ENCODE peak calls at places on chromosomes 6 and 20, in six cellular contexts. M is astrocyte, O is IMR-90, L is GM23338, P is GM23248, U is SK-N-SH. E is an unnamed sample.

GRCh38 chr6:36633915-36634314 is 39.8 kb downstream of the SRSF3 start:
- DNase-seq in U (peak; percentile 52), O (peak; percentile 87), P (peak; percentile 37), L (no peak), M (peak; percentile 89), E (no peak)

GRCh38 chr6:99132026-99132425 is 184.3 kb upstream of the FBXL4 start:
- DNase-seq in L (no peak), O (no peak), P (no peak), M (peak; percentile 49), U (no peak), E (no peak)

GRCh38 chr20:25453035-25453810 is 45.8 kb downstream of the GINS1 start:
- DNase-seq in P (peak; percentile 3), M (peak; percentile 20), L (no peak), U (peak; percentile 77), O (peak; percentile 43), E (no peak)

GRCh38 chr20:33839591-33839990 is 28.4 kb downstream of the CHMP4B start:
- DNase-seq in U (peak; percentile 46), O (no peak), L (no peak), M (no peak), P (no peak), E (no peak)

GRCh38 chr20:22732751-22733150 is 148.4 kb upstream of the FOXA2 start:
- DNase-seq in O (no peak), U (no peak), P (no peak), M (no peak), L (no peak), E (no peak)

GRCh38 chr20:50186987-50187402 is 3.6 kb upstream of the CEBPB start:
- DNase-seq in P (no peak), M (no peak), O (no peak), U (no peak), L (no peak), E (no peak)

GRCh38 chr6:43771210-43771857 is 1.3 kb downstream of the VEGFA start:
- DNase-seq in O (peak; percentile 45), L (peak; percentile 71), P (peak; percentile 82), M (peak; percentile 41), U (peak; percentile 72), E (no peak)

GRCh38 chr6:100300221-100300736 is 164.4 kb downstream of the SIM1 start:
- DNase-seq in U (no peak), M (peak; percentile 98), P (peak; percentile 96), L (no peak), O (peak; percentile 95), E (peak; percentile 96)

GRCh38 chr6:12170351-12171079 is 119.6 kb upstream of the EDN1 start:
- DNase-seq in M (no peak), L (no peak), P (no peak), O (no peak), U (no peak), E (no peak)

GRCh38 chr20:1800180-1800579 is 95.0 kb upstream of the SIRPA start:
- DNase-seq in O (no peak), L (no peak), U (no peak), M (no peak), P (no peak), E (no peak)

GRCh38 chr6:30107756-30108155 is 5.1 kb downstream of the TRIM31 start:
- DNase-seq in P (peak; percentile 35), O (no peak), L (no peak), M (no peak), U (no peak), E (no peak)

GRCh38 chr20:8019998-8020247 is 362 bp upstream of the TMX4 start:
- DNase-seq in L (no peak), P (no peak), M (no peak), O (no peak), U (no peak), E (no peak)

GRCh38 chr6:31792741-31793140 is 2.8 kb downstream of the VARS1 start:
- DNase-seq in L (no peak), M (peak; percentile 52), U (no peak), P (peak; percentile 36), O (peak; percentile 43), E (peak; percentile 81)

GRCh38 chr6:143949962-143950361 is 58.1 kb downstream of the PLAGL1 start:
- DNase-seq in M (no peak), L (no peak), O (no peak), P (no peak), U (no peak), E (no peak)

GRCh38 chr6:1894954-1895353 is 285.2 kb downstream of the FOXC1 start:
- DNase-seq in U (no peak), M (peak; percentile 28), O (no peak), P (no peak), L (no peak), E (no peak)

GRCh38 chr6:33081098-33081824 is 5.5 kb downstream of the HLA-DPB1 start:
- DNase-seq in P (peak; percentile 25), U (no peak), M (no peak), O (no peak), L (peak; percentile 21), E (no peak)
- H2AFZ ChIP-seq in P (peak overlapping the region; percentile 95), U (no peak overlapping the region), M (peak overlapping the region; percentile 92), O (peak overlapping the region; percentile 85), L (peak overlapping the region; percentile 83), E (no peak overlapping the region)

GRCh38 chr6:33543116-33543515 is 37.0 kb downstream of the BAK1 start:
- DNase-seq in L (no peak), P (no peak), O (no peak), M (no peak), U (no peak), E (no peak)
- H3K36me3 ChIP-seq in L (no peaks in the 10 kb centered on the region), P (no peaks in the 10 kb centered on the region), O (no peaks in the 10 kb centered on the region), M (no peaks in the 10 kb centered on the region), U (no peaks in the 10 kb centered on the region), E (no peaks in the 10 kb centered on the region)

GRCh38 chr20:53503517-53503919 is 90.1 kb downstream of the ZNF217 start:
- DNase-seq in L (no peak), O (no peak), P (no peak), M (no peak), U (no peak), E (no peak)
- H2AFZ ChIP-seq in L (peak overlapping the region; percentile 88), O (no peak overlapping the region), P (no peak overlapping the region), M (no peak overlapping the region), U (no peak overlapping the region), E (no peak overlapping the region)

DNA sequence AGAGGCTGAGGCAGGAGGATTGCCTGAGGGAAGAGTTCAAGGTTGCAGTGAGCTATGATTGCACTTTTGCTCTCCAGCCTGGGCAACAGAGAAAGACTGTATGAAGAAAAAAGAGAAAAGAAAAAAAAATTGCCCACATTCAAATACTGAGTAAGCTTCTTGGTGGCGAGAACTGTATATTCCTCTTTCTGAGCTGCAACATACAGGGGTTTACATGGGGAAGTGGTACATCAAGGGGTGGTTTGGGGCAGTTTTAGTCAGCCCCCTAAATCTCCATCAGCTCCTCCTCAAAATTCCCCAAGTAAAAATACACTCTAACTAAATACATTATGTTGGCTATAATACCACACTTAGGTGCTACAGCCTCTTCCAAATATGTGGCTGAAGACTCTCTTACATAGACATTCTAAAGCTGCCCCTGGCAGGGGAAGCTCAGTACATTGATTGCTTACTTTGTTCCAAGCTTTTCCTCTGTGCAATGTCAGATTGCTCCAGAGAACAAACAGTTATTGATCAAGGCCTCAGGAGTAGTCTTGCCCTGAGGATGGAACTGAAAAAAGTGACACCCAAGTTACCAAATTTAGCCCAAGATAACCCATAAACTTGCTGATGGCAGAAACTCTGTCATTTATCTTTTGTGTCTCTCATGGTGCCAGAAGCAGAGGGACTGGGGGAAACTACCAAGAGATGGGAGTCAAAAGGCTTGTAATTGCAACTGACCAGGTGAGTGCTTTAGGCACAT is 107.4 kb upstream of the RIPOR2 start:
- DNase-seq in M (no peak), L (no peak), U (no peak), O (no peak), P (no peak), E (no peak)
- H3K36me3 ChIP-seq in M (no peaks in the 10 kb centered on the region), L (no peaks in the 10 kb centered on the region), U (no peaks in the 10 kb centered on the region), O (no peaks in the 10 kb centered on the region), P (no peaks in the 10 kb centered on the region), E (no peaks in the 10 kb centered on the region)